ENCODE peak calls at places on chromosomes 16 and 17, in nine cellular contexts. K, J, O, X, R, P, M, B and D are unnamed samples.

GRCh38 chr17:81685108-81685507 is 1.3 kb downstream of the HGS start:
- DNase-seq in K (no peak), J (no peak), O (peak; percentile 45), X (no peak), R (no peak), P (no peak), M (peak; percentile 73), B (no peak), D (peak; percentile 26)

GRCh38 chr17:37131064-37131463 is 182.3 kb downstream of the AATF start:
- DNase-seq in K (no peak), J (no peak), O (no peak), X (no peak), R (no peak), P (no peak), M (no peak), B (no peak), D (no peak)

GRCh38 chr16:4179020-4179419 is 62.8 kb upstream of the ADCY9 start:
- DNase-seq in K (no peak), J (no peak), O (no peak), X (no peak), R (no peak), P (no peak), M (no peak), B (no peak), D (no peak)

GRCh38 chr17:48577946-48578615 is at the start of gene HOXB4:
- DNase-seq in K (no peak), J (no peak), O (peak; percentile 55), X (peak; percentile 65), R (no peak), P (no peak), M (peak; percentile 82), B (peak; percentile 87), D (peak; percentile 38)

GRCh38 chr16:69112285-69113129 is 7.1 kb downstream of the HAS3 start:
- DNase-seq in K (no peak), J (peak; percentile 33), O (peak; percentile 31), X (no peak), R (peak; percentile 57), P (peak; percentile 8), M (peak; percentile 69), B (peak; percentile 75), D (peak; percentile 27)

GRCh38 chr16:4994719-4995434 is 36.7 kb downstream of the SEC14L5 start:
- DNase-seq in K (peak; percentile 81), J (no peak), O (no peak), X (no peak), R (peak; percentile 36), P (peak; percentile 80), M (no peak), B (no peak), D (no peak)

GRCh38 chr17:80751070-80751459 is 206.4 kb downstream of the RPTOR start:
- DNase-seq in K (peak; percentile 63), J (no peak), O (no peak), X (no peak), R (no peak), P (peak; percentile 73), M (no peak), B (no peak), D (no peak)

GRCh38 chr17:61351745-61352407 is 47.8 kb upstream of the TBX2 start:
- DNase-seq in K (no peak), J (no peak), O (no peak), X (no peak), R (no peak), P (no peak), M (no peak), B (no peak), D (no peak)

GRCh38 chr16:86880316-86881117 is 302.2 kb downstream of the FOXL1 start:
- DNase-seq in K (no peak), J (no peak), O (no peak), X (no peak), R (no peak), P (no peak), M (no peak), B (no peak), D (no peak)

GRCh38 chr17:80872999-80873951 is 118.4 kb upstream of the CHMP6 start:
- DNase-seq in K (peak; percentile 82), J (no peak), O (no peak), X (no peak), R (no peak), P (peak; percentile 46), M (no peak), B (no peak), D (no peak)

GRCh38 chr17:27628376-27628775 is 2.6 kb upstream of the LGALS9 start:
- DNase-seq in K (no peak), J (no peak), O (no peak), X (no peak), R (no peak), P (no peak), M (peak; percentile 22), B (no peak), D (no peak)

GRCh38 chr17:47927821-47928400 is 13.5 kb upstream of the PNPO start:
- DNase-seq in K (no peak), J (no peak), O (no peak), X (no peak), R (no peak), P (no peak), M (no peak), B (no peak), D (no peak)

GRCh38 chr17:19338031-19338990 is 24.2 kb downstream of the B9D1 start:
- DNase-seq in K (peak; percentile 60), J (peak; percentile 76), O (peak; percentile 48), X (no peak), R (peak; percentile 60), P (peak; percentile 51), M (peak; percentile 77), B (peak; percentile 84), D (peak; percentile 27)

GRCh38 chr16:66933776-66934137 is 445 bp downstream of the CIAO2B start:
- DNase-seq in K (no peak), J (no peak), O (peak; percentile 47), X (no peak), R (no peak), P (no peak), M (peak; percentile 76), B (no peak), D (no peak)

GRCh38 chr16:46866286-46866685 is 17.9 kb upstream of the GPT2 start:
- DNase-seq in K (no peak), J (no peak), O (no peak), X (no peak), R (no peak), P (no peak), M (no peak), B (no peak), D (no peak)